ENCODE peak calls at places on chromosome 9, in five cellular contexts. H, W, N, U and R are unnamed samples.

GRCh38 chr9:69307446-69308216 is 17.4 kb upstream of the ENTREP1 start:
- DNase-seq in H (no peak), W (no peak), N (no peak), U (no peak), R (no peak)

GRCh38 chr9:94864183-94864582 is 137.7 kb downstream of the AOPEP start:
- DNase-seq in H (no peak), W (no peak), N (no peak), U (no peak), R (no peak)

GRCh38 chr9:124537926-124538325 is 30.7 kb upstream of the NR5A1 start:
- DNase-seq in H (no peak), W (no peak), N (no peak), U (no peak), R (no peak)

GRCh38 chr9:131289301-131290038 is at the start of gene PLPP7:
- DNase-seq in H (no peak), W (peak), N (no peak), U (no peak), R (no peak)

GRCh38 chr9:77177894-77178794 is 810 bp downstream of the VPS13A start:
- DNase-seq in H (peak), W (no peak), N (peak), U (no peak), R (peak)

GRCh38 chr9:125293134-125293533 is 31.5 kb downstream of the GAPVD1 start:
- DNase-seq in H (no peak), W (no peak), N (no peak), U (no peak), R (no peak)

GRCh38 chr9:37040508-37041127 is 6.5 kb upstream of the PAX5 start:
- DNase-seq in H (no peak), W (no peak), N (no peak), U (no peak), R (peak)

GRCh38 chr9:109440797-109441287 is 57.3 kb downstream of the PTPN3 start:
- DNase-seq in H (peak), W (peak), N (peak), U (peak), R (peak)

GRCh38 chr9:69120380-69121154 is 53.5 kb upstream of the TJP2 start:
- DNase-seq in H (peak), W (no peak), N (no peak), U (peak), R (no peak)

GRCh38 chr9:128677787-128678186 is 11.2 kb upstream of the SET start:
- DNase-seq in H (no peak), W (no peak), N (no peak), U (no peak), R (no peak)

GRCh38 chr9:74609671-74610416 is 112.7 kb downstream of the RORB start:
- DNase-seq in H (peak), W (no peak), N (no peak), U (no peak), R (peak)

GRCh38 chr9:84139296-84140100 is 158.9 kb downstream of the RMI1 start:
- DNase-seq in H (peak), W (peak), N (no peak), U (no peak), R (no peak)

GRCh38 chr9:135330685-135331590 is 148.6 kb upstream of the PPP1R26 start:
- DNase-seq in H (no peak), W (no peak), N (no peak), U (no peak), R (no peak)

GRCh38 chr9:86720893-86721698 is 226.2 kb downstream of the GAS1 start:
- DNase-seq in H (no peak), W (no peak), N (no peak), U (no peak), R (no peak)